ENCODE peak calls at places on chromosomes 16 and 17, in six cellular contexts. One of them, this sample, is unnamed.

GRCh38 chr17:17506893-17507464 is 10.8 kb upstream of the RASD1 start:
- DNase-seq in central memory CD4-positive, alpha-beta T cell: no peak
- DNase-seq in OCI-LY7: no peak
- DNase-seq in activated CD8-positive, alpha-beta T cell treated with anti-CD3 and anti-CD28 coated beads for 36 hours: no peak
- DNase-seq in ACHN: no peak
- DNase-seq in HEK293T: no peak
- DNase-seq in this sample: no peak

GRCh38 chr17:78127240-78127887 is 1.2 kb downstream of the TMC6 start:
- DNase-seq in central memory CD4-positive, alpha-beta T cell: peak
- DNase-seq in OCI-LY7: peak
- DNase-seq in ACHN: no peak
- DNase-seq in HEK293T: no peak
- DNase-seq in activated CD8-positive, alpha-beta T cell treated with anti-CD3 and anti-CD28 coated beads for 36 hours: peak
- DNase-seq in this sample: no peak

GRCh38 chr16:5509794-5510193 is 412.2 kb upstream of the EEF2KMT start:
- DNase-seq in central memory CD4-positive, alpha-beta T cell: no peak
- DNase-seq in activated CD8-positive, alpha-beta T cell treated with anti-CD3 and anti-CD28 coated beads for 36 hours: no peak
- DNase-seq in ACHN: no peak
- DNase-seq in OCI-LY7: no peak
- DNase-seq in HEK293T: no peak
- DNase-seq in this sample: no peak

GRCh38 chr16:64276646-64277045 is 845.2 kb downstream of the CDH11 start:
- DNase-seq in activated CD8-positive, alpha-beta T cell treated with anti-CD3 and anti-CD28 coated beads for 36 hours: no peak
- DNase-seq in OCI-LY7: no peak
- DNase-seq in HEK293T: no peak
- DNase-seq in central memory CD4-positive, alpha-beta T cell: no peak
- DNase-seq in ACHN: no peak
- DNase-seq in this sample: no peak

GRCh38 chr17:36993227-36993626 is 44.5 kb downstream of the AATF start:
- DNase-seq in HEK293T: no peak
- DNase-seq in ACHN: no peak
- DNase-seq in central memory CD4-positive, alpha-beta T cell: no peak
- DNase-seq in activated CD8-positive, alpha-beta T cell treated with anti-CD3 and anti-CD28 coated beads for 36 hours: no peak
- DNase-seq in OCI-LY7: no peak
- DNase-seq in this sample: no peak

GRCh38 chr17:80984749-80985148 is 6.9 kb upstream of the CHMP6 start:
- DNase-seq in HEK293T: no peak
- DNase-seq in ACHN: peak
- DNase-seq in activated CD8-positive, alpha-beta T cell treated with anti-CD3 and anti-CD28 coated beads for 36 hours: no peak
- DNase-seq in OCI-LY7: no peak
- DNase-seq in central memory CD4-positive, alpha-beta T cell: no peak
- DNase-seq in this sample: no peak

GRCh38 chr16:89287777-89288576 is 70.5 kb downstream of the ZNF778 start:
- DNase-seq in ACHN: no peak
- DNase-seq in HEK293T: no peak
- DNase-seq in central memory CD4-positive, alpha-beta T cell: no peak
- DNase-seq in OCI-LY7: no peak
- DNase-seq in activated CD8-positive, alpha-beta T cell treated with anti-CD3 and anti-CD28 coated beads for 36 hours: no peak
- DNase-seq in this sample: no peak

GRCh38 chr16:83574388-83574787 is 233.4 kb upstream of the HSBP1 start:
- DNase-seq in OCI-LY7: no peak
- DNase-seq in ACHN: peak
- DNase-seq in activated CD8-positive, alpha-beta T cell treated with anti-CD3 and anti-CD28 coated beads for 36 hours: no peak
- DNase-seq in central memory CD4-positive, alpha-beta T cell: no peak
- DNase-seq in HEK293T: no peak
- DNase-seq in this sample: no peak

GRCh38 chr17:81029859-81030258 is 5.1 kb upstream of the BAIAP2 start:
- DNase-seq in HEK293T: no peak
- DNase-seq in central memory CD4-positive, alpha-beta T cell: no peak
- DNase-seq in OCI-LY7: no peak
- DNase-seq in activated CD8-positive, alpha-beta T cell treated with anti-CD3 and anti-CD28 coated beads for 36 hours: no peak
- DNase-seq in ACHN: no peak
- DNase-seq in this sample: no peak

GRCh38 chr16:82769845-82770244 is 143.1 kb downstream of the CDH13 start:
- DNase-seq in ACHN: no peak
- DNase-seq in HEK293T: no peak
- DNase-seq in activated CD8-positive, alpha-beta T cell treated with anti-CD3 and anti-CD28 coated beads for 36 hours: no peak
- DNase-seq in OCI-LY7: no peak
- DNase-seq in central memory CD4-positive, alpha-beta T cell: no peak
- DNase-seq in this sample: no peak

GRCh38 chr17:39177256-39177655 is 11.3 kb upstream of the ARL5C start:
- DNase-seq in ACHN: no peak
- DNase-seq in HEK293T: no peak
- DNase-seq in activated CD8-positive, alpha-beta T cell treated with anti-CD3 and anti-CD28 coated beads for 36 hours: peak
- DNase-seq in central memory CD4-positive, alpha-beta T cell: no peak
- DNase-seq in OCI-LY7: no peak
- DNase-seq in this sample: peak

GRCh38 chr17:44417553-44417952 is 28.1 kb upstream of the ITGA2B start:
- DNase-seq in HEK293T: no peak
- DNase-seq in activated CD8-positive, alpha-beta T cell treated with anti-CD3 and anti-CD28 coated beads for 36 hours: peak
- DNase-seq in ACHN: peak
- DNase-seq in central memory CD4-positive, alpha-beta T cell: no peak
- DNase-seq in OCI-LY7: no peak
- DNase-seq in this sample: no peak

GRCh38 chr17:3712811-3713463 is 10.8 kb upstream of the HASPIN start:
- DNase-seq in OCI-LY7: no peak
- DNase-seq in HEK293T: no peak
- DNase-seq in activated CD8-positive, alpha-beta T cell treated with anti-CD3 and anti-CD28 coated beads for 36 hours: peak
- DNase-seq in central memory CD4-positive, alpha-beta T cell: no peak
- DNase-seq in ACHN: no peak
- DNase-seq in this sample: no peak

GRCh38 chr17:28338056-28338768 is 2.7 kb downstream of the TNFAIP1 start:
- DNase-seq in ACHN: peak
- DNase-seq in OCI-LY7: no peak
- DNase-seq in activated CD8-positive, alpha-beta T cell treated with anti-CD3 and anti-CD28 coated beads for 36 hours: no peak
- DNase-seq in central memory CD4-positive, alpha-beta T cell: no peak
- DNase-seq in HEK293T: no peak
- DNase-seq in this sample: no peak

GRCh38 chr16:87931504-87931903 is 4.8 kb downstream of the CA5A start:
- DNase-seq in ACHN: no peak
- DNase-seq in OCI-LY7: no peak
- DNase-seq in HEK293T: no peak
- DNase-seq in central memory CD4-positive, alpha-beta T cell: no peak
- DNase-seq in activated CD8-positive, alpha-beta T cell treated with anti-CD3 and anti-CD28 coated beads for 36 hours: peak
- DNase-seq in this sample: no peak

GRCh38 chr16:19840524-19841110 is 44.0 kb downstream of the GPRC5B start:
- DNase-seq in central memory CD4-positive, alpha-beta T cell: no peak
- DNase-seq in OCI-LY7: no peak
- DNase-seq in ACHN: no peak
- DNase-seq in HEK293T: no peak
- DNase-seq in activated CD8-positive, alpha-beta T cell treated with anti-CD3 and anti-CD28 coated beads for 36 hours: no peak
- DNase-seq in this sample: no peak

GRCh38 chr17:9330903-9331272 is 244.7 kb downstream of the STX8 start:
- DNase-seq in central memory CD4-positive, alpha-beta T cell: no peak
- DNase-seq in HEK293T: no peak
- DNase-seq in OCI-LY7: no peak
- DNase-seq in ACHN: no peak
- DNase-seq in activated CD8-positive, alpha-beta T cell treated with anti-CD3 and anti-CD28 coated beads for 36 hours: no peak
- DNase-seq in this sample: no peak

This sample was measured in D341Med.